ENCODE peak calls at places on chromosomes 16 and 17, in nine cellular contexts. C, Y, P, Z, B, I, N, G and V are unnamed samples.

GRCh38 chr16:14345512-14346115 is 274.5 kb downstream of the MRTFB start:
- DNase-seq in C (no peak), I (no peak), G (no peak), Z (no peak), N (no peak), P (no peak), Y (no peak), B (no peak), V (no peak)

GRCh38 chr17:49696233-49696761 is 11.5 kb downstream of the SLC35B1 start:
- DNase-seq in G (peak), C (no peak), I (no peak), P (no peak), B (no peak), Y (no peak), N (no peak), Z (no peak), V (no peak)

GRCh38 chr17:41054025-41054424 is 1.0 kb downstream of the KRTAP2-2 start:
- DNase-seq in N (no peak), Z (no peak), I (no peak), B (no peak), G (no peak), C (no peak), Y (no peak), P (no peak), V (no peak)

GRCh38 chr16:6726621-6727020 is 606.0 kb upstream of the RBFOX1 start:
- DNase-seq in G (no peak), Z (no peak), N (no peak), B (no peak), C (no peak), P (no peak), Y (no peak), I (no peak), V (no peak)

GRCh38 chr16:53921042-53921441 is 217.1 kb downstream of the FTO start:
- DNase-seq in Y (no peak), I (no peak), C (no peak), Z (no peak), P (no peak), G (no peak), B (no peak), N (no peak), V (no peak)

GRCh38 chr16:89363621-89364393 is 126.6 kb downstream of the ANKRD11 start:
- DNase-seq in B (no peak), G (no peak), I (peak), C (peak), Z (no peak), N (no peak), Y (no peak), P (peak), V (peak)

GRCh38 chr16:11181242-11181888 is 74.6 kb downstream of the SOCS1 start:
- DNase-seq in Z (no peak), G (no peak), P (no peak), I (no peak), N (no peak), Y (no peak), C (no peak), B (no peak), V (no peak)

GRCh38 chr17:260031-260791 is 78.8 kb upstream of the DOC2B start:
- DNase-seq in C (no peak), N (no peak), B (no peak), I (no peak), Y (no peak), P (no peak), Z (no peak), G (no peak), V (no peak)

GRCh38 chr16:23833960-23834685 is 1.7 kb upstream of the PRKCB start:
- DNase-seq in Z (no peak), P (no peak), I (no peak), Y (no peak), N (no peak), C (no peak), G (no peak), B (no peak), V (no peak)

GRCh38 chr16:30027588-30028437 is 3.3 kb downstream of the TLCD3B start:
- DNase-seq in C (no peak), I (no peak), N (no peak), B (no peak), P (no peak), G (no peak), Y (no peak), Z (peak), V (no peak)